ENCODE peak calls at places on chromosomes 7 and 10, in ten cellular contexts. One of them, this sample, is unnamed.

GRCh38 chr10:13787015-13787421 is 200.3 kb downstream of the PRPF18 start:
- DNase-seq in mesendoderm: peak
- DNase-seq in astrocyte: peak
- DNase-seq in endothelial cell of umbilical vein: peak
- DNase-seq in neural progenitor cell: no peak
- DNase-seq in IMR-90: peak
- DNase-seq in GM23248: no peak
- DNase-seq in adipocyte: no peak
- DNase-seq in keratinocyte: no peak
- DNase-seq in endodermal cell: no peak
- DNase-seq in this sample: no peak

GRCh38 chr10:132122097-132122861 is 56.5 kb downstream of the JAKMIP3 start:
- DNase-seq in mesendoderm: no peak
- DNase-seq in astrocyte: no peak
- DNase-seq in endothelial cell of umbilical vein: no peak
- DNase-seq in neural progenitor cell: no peak
- DNase-seq in IMR-90: no peak
- DNase-seq in GM23248: no peak
- DNase-seq in adipocyte: no peak
- DNase-seq in keratinocyte: no peak
- DNase-seq in endodermal cell: no peak
- DNase-seq in this sample: no peak

GRCh38 chr10:86795353-86795752 is 38.9 kb downstream of the BMPR1A start:
- DNase-seq in mesendoderm: peak
- DNase-seq in astrocyte: peak
- DNase-seq in endothelial cell of umbilical vein: no peak
- DNase-seq in neural progenitor cell: peak
- DNase-seq in IMR-90: peak
- DNase-seq in GM23248: peak
- DNase-seq in adipocyte: peak
- DNase-seq in keratinocyte: no peak
- DNase-seq in endodermal cell: no peak
- DNase-seq in this sample: peak

GRCh38 chr10:45580371-45580770 is 92.2 kb downstream of the ZFAND4 start:
- DNase-seq in mesendoderm: no peak
- DNase-seq in astrocyte: no peak
- DNase-seq in endothelial cell of umbilical vein: peak
- DNase-seq in neural progenitor cell: no peak
- DNase-seq in IMR-90: no peak
- DNase-seq in GM23248: no peak
- DNase-seq in adipocyte: no peak
- DNase-seq in keratinocyte: no peak
- DNase-seq in endodermal cell: no peak
- DNase-seq in this sample: no peak

GRCh38 chr7:140005754-140006503 is 56.8 kb downstream of the PARP12 start:
- DNase-seq in mesendoderm: peak
- DNase-seq in astrocyte: no peak
- DNase-seq in endothelial cell of umbilical vein: peak
- DNase-seq in neural progenitor cell: peak
- DNase-seq in IMR-90: no peak
- DNase-seq in GM23248: peak
- DNase-seq in adipocyte: peak
- DNase-seq in keratinocyte: no peak
- DNase-seq in endodermal cell: peak
- DNase-seq in this sample: peak

GRCh38 chr7:25820432-25821040 is 331.5 kb upstream of the NFE2L3 start:
- DNase-seq in mesendoderm: peak
- DNase-seq in astrocyte: no peak
- DNase-seq in endothelial cell of umbilical vein: peak
- DNase-seq in neural progenitor cell: peak
- DNase-seq in IMR-90: no peak
- DNase-seq in GM23248: peak
- DNase-seq in adipocyte: no peak
- DNase-seq in keratinocyte: no peak
- DNase-seq in endodermal cell: peak
- DNase-seq in this sample: peak

GRCh38 chr10:13587367-13587766 is 602 bp downstream of the PRPF18 start:
- DNase-seq in mesendoderm: peak
- DNase-seq in astrocyte: no peak
- DNase-seq in endothelial cell of umbilical vein: no peak
- DNase-seq in neural progenitor cell: peak
- DNase-seq in IMR-90: no peak
- DNase-seq in GM23248: peak
- DNase-seq in adipocyte: peak
- DNase-seq in keratinocyte: no peak
- DNase-seq in endodermal cell: peak
- DNase-seq in this sample: no peak

GRCh38 chr7:132354527-132354926 is 221.7 kb downstream of the PLXNA4 start:
- DNase-seq in mesendoderm: no peak
- DNase-seq in astrocyte: no peak
- DNase-seq in endothelial cell of umbilical vein: no peak
- DNase-seq in neural progenitor cell: no peak
- DNase-seq in IMR-90: no peak
- DNase-seq in GM23248: no peak
- DNase-seq in adipocyte: no peak
- DNase-seq in keratinocyte: no peak
- DNase-seq in endodermal cell: no peak
- DNase-seq in this sample: no peak

GRCh38 chr10:72328829-72329204 is 25.9 kb downstream of the DNAJB12 start:
- DNase-seq in mesendoderm: no peak
- DNase-seq in astrocyte: no peak
- DNase-seq in endothelial cell of umbilical vein: no peak
- DNase-seq in neural progenitor cell: no peak
- DNase-seq in IMR-90: no peak
- DNase-seq in GM23248: no peak
- DNase-seq in adipocyte: no peak
- DNase-seq in keratinocyte: no peak
- DNase-seq in endodermal cell: no peak
- DNase-seq in this sample: no peak
- H3K9ac ChIP-seq in mesendoderm: no peak
- H3K9ac ChIP-seq in astrocyte: no peak
- H3K9ac ChIP-seq in endothelial cell of umbilical vein: no peak
- H3K9ac ChIP-seq in neural progenitor cell: no peak
- H3K9ac ChIP-seq in IMR-90: no peak
- H3K9ac ChIP-seq in GM23248: no peak
- H3K9ac ChIP-seq in adipocyte: peak
- H3K9ac ChIP-seq in keratinocyte: no peak
- H3K9ac ChIP-seq in endodermal cell: no peak
- H3K9ac ChIP-seq in this sample: no peak

GRCh38 chr7:100369105-100369504 is 4.2 kb upstream of the PILRA start:
- DNase-seq in mesendoderm: no peak
- DNase-seq in astrocyte: no peak
- DNase-seq in endothelial cell of umbilical vein: no peak
- DNase-seq in neural progenitor cell: no peak
- DNase-seq in IMR-90: no peak
- DNase-seq in GM23248: no peak
- DNase-seq in adipocyte: no peak
- DNase-seq in keratinocyte: no peak
- DNase-seq in endodermal cell: no peak
- DNase-seq in this sample: no peak

GRCh38 chr7:100366411-100367250 is 6.7 kb upstream of the PILRA start:
- DNase-seq in mesendoderm: no peak
- DNase-seq in astrocyte: no peak
- DNase-seq in endothelial cell of umbilical vein: no peak
- DNase-seq in neural progenitor cell: no peak
- DNase-seq in IMR-90: no peak
- DNase-seq in GM23248: no peak
- DNase-seq in adipocyte: no peak
- DNase-seq in keratinocyte: no peak
- DNase-seq in endodermal cell: no peak
- DNase-seq in this sample: no peak

GRCh38 chr7:100367251-100367620 is 6.1 kb upstream of the PILRA start:
- DNase-seq in mesendoderm: peak
- DNase-seq in astrocyte: no peak
- DNase-seq in endothelial cell of umbilical vein: no peak
- DNase-seq in neural progenitor cell: no peak
- DNase-seq in IMR-90: no peak
- DNase-seq in GM23248: no peak
- DNase-seq in adipocyte: no peak
- DNase-seq in keratinocyte: no peak
- DNase-seq in endodermal cell: no peak
- DNase-seq in this sample: no peak

GRCh38 chr7:100370303-100370702 is 3.0 kb upstream of the PILRA start:
- DNase-seq in mesendoderm: peak
- DNase-seq in astrocyte: no peak
- DNase-seq in endothelial cell of umbilical vein: no peak
- DNase-seq in neural progenitor cell: peak
- DNase-seq in IMR-90: no peak
- DNase-seq in GM23248: no peak
- DNase-seq in adipocyte: no peak
- DNase-seq in keratinocyte: no peak
- DNase-seq in endodermal cell: peak
- DNase-seq in this sample: no peak

DNA sequence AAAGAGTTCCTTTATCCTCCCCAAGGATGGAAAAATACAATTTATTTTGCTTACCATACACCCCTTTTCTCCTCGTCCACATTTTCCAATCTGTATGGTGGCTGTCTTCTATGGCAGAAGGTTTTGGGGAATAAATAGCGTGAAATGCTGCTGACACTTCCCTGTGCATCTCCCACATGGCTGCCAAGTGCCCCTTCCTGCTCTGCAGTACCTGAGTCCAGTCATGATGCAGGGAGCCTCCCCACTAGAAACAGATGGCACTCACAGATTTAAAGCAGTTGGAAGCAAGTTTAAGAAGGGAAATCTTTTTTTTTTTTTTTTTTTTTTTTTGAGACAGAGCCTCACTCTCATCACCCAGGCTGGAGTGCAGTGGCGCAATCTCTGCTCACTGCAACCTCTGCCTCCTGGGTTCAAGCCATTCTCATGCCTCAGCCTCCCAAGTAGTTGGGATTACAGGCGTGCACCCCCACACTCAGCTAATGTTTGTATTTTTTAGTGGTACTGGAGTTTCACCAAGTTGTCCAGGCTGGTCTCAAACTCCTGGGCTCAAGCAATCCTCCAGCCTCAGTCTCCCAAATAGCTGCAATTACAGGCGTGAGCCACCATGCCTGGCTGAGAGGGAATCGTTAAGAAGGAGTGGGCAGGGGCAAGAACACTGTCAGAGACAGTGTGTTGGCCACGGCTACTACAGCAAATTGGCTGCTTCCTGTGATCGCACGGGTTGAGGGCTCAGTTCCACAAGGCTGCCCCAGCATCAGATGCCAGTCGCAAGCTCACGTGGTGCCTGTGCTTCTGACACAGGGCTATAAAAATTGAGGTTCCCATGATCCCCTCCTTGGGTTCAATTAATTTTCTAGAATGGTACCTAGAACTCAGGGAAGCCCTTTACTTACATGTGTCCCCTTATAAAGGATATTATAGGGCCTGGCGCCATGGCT is 5.3 kb upstream of the PILRA start:
- DNase-seq in mesendoderm: no peak
- DNase-seq in astrocyte: no peak
- DNase-seq in endothelial cell of umbilical vein: no peak
- DNase-seq in neural progenitor cell: no peak
- DNase-seq in IMR-90: no peak
- DNase-seq in GM23248: no peak
- DNase-seq in adipocyte: no peak
- DNase-seq in keratinocyte: no peak
- DNase-seq in endodermal cell: no peak
- DNase-seq in this sample: no peak
- H3K9ac ChIP-seq in mesendoderm: no peak
- H3K9ac ChIP-seq in astrocyte: no peak
- H3K9ac ChIP-seq in endothelial cell of umbilical vein: no peak
- H3K9ac ChIP-seq in neural progenitor cell: no peak
- H3K9ac ChIP-seq in IMR-90: no peak
- H3K9ac ChIP-seq in GM23248: no peak
- H3K9ac ChIP-seq in adipocyte: no peak
- H3K9ac ChIP-seq in keratinocyte: no peak
- H3K9ac ChIP-seq in endodermal cell: no peak
- H3K9ac ChIP-seq in this sample: no peak

GRCh38 chr7:134458341-134458805 is 527 bp downstream of the AKR1B1 start:
- DNase-seq in mesendoderm: peak
- DNase-seq in astrocyte: no peak
- DNase-seq in endothelial cell of umbilical vein: peak
- DNase-seq in neural progenitor cell: peak
- DNase-seq in IMR-90: peak
- DNase-seq in GM23248: peak
- DNase-seq in adipocyte: peak
- DNase-seq in keratinocyte: no peak
- DNase-seq in endodermal cell: peak
- DNase-seq in this sample: no peak

GRCh38 chr7:134454277-134454676 is 4.6 kb downstream of the AKR1B1 start:
- DNase-seq in mesendoderm: no peak
- DNase-seq in astrocyte: no peak
- DNase-seq in endothelial cell of umbilical vein: no peak
- DNase-seq in neural progenitor cell: no peak
- DNase-seq in IMR-90: peak
- DNase-seq in GM23248: no peak
- DNase-seq in adipocyte: no peak
- DNase-seq in keratinocyte: no peak
- DNase-seq in endodermal cell: no peak
- DNase-seq in this sample: no peak

GRCh38 chr7:134458806-134459698 is at the start of gene AKR1B1:
- DNase-seq in mesendoderm: peak
- DNase-seq in astrocyte: peak
- DNase-seq in endothelial cell of umbilical vein: peak
- DNase-seq in neural progenitor cell: peak
- DNase-seq in IMR-90: peak
- DNase-seq in GM23248: peak
- DNase-seq in adipocyte: peak
- DNase-seq in keratinocyte: no peak
- DNase-seq in endodermal cell: peak
- DNase-seq in this sample: no peak

GRCh38 chr7:134460000-134460399 is 1.1 kb upstream of the AKR1B1 start:
- DNase-seq in mesendoderm: no peak
- DNase-seq in astrocyte: no peak
- DNase-seq in endothelial cell of umbilical vein: no peak
- DNase-seq in neural progenitor cell: no peak
- DNase-seq in IMR-90: peak
- DNase-seq in GM23248: peak
- DNase-seq in adipocyte: no peak
- DNase-seq in keratinocyte: no peak
- DNase-seq in endodermal cell: no peak
- DNase-seq in this sample: peak

DNA sequence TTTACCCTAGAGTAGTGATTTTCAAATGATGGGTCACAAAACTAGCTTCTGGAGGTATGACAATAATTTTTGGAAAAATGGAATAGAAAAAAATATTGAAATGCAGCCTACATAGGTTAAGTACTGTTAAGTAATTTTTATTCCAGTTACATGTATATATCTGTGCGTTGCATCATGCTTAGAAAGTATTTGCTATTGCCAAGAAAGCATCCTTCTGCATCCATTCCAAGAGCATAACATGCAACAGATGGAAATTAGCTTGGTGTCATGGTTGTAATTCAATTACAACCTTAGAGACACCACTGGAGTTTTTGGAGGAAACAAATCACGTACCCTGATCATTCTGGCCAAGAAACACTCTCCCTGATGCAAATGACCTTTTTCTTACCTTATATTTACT is 1.7 kb downstream of the AKR1B1 start:
- DNase-seq in mesendoderm: no peak
- DNase-seq in astrocyte: no peak
- DNase-seq in endothelial cell of umbilical vein: no peak
- DNase-seq in neural progenitor cell: no peak
- DNase-seq in IMR-90: no peak
- DNase-seq in GM23248: no peak
- DNase-seq in adipocyte: peak
- DNase-seq in keratinocyte: no peak
- DNase-seq in endodermal cell: no peak
- DNase-seq in this sample: no peak
- H3K9ac ChIP-seq in mesendoderm: no peak
- H3K9ac ChIP-seq in astrocyte: no peak
- H3K9ac ChIP-seq in endothelial cell of umbilical vein: no peak
- H3K9ac ChIP-seq in neural progenitor cell: no peak
- H3K9ac ChIP-seq in IMR-90: no peak
- H3K9ac ChIP-seq in GM23248: no peak
- H3K9ac ChIP-seq in adipocyte: peak
- H3K9ac ChIP-seq in keratinocyte: no peak
- H3K9ac ChIP-seq in endodermal cell: no peak
- H3K9ac ChIP-seq in this sample: no peak

GRCh38 chr7:6831018-6831725 is 5.1 kb upstream of the CCZ1B start:
- DNase-seq in mesendoderm: no peak
- DNase-seq in astrocyte: no peak
- DNase-seq in endothelial cell of umbilical vein: no peak
- DNase-seq in neural progenitor cell: no peak
- DNase-seq in IMR-90: no peak
- DNase-seq in GM23248: no peak
- DNase-seq in adipocyte: no peak
- DNase-seq in keratinocyte: no peak
- DNase-seq in endodermal cell: no peak
- DNase-seq in this sample: no peak
- H3K9ac ChIP-seq in mesendoderm: no peak
- H3K9ac ChIP-seq in astrocyte: no peak
- H3K9ac ChIP-seq in endothelial cell of umbilical vein: no peak
- H3K9ac ChIP-seq in neural progenitor cell: no peak
- H3K9ac ChIP-seq in IMR-90: no peak
- H3K9ac ChIP-seq in GM23248: no peak
- H3K9ac ChIP-seq in adipocyte: no peak
- H3K9ac ChIP-seq in keratinocyte: no peak
- H3K9ac ChIP-seq in endodermal cell: no peak
- H3K9ac ChIP-seq in this sample: no peak

This sample was measured in PC-3.